ENCODE peak calls at places on chromosomes 11 and 22, in five cellular contexts. R, T, H, W and Y are unnamed samples.

GRCh38 chr11:119147604-119148333 is 1.1 kb upstream of the ABCG4 start:
- DNase-seq in T (no peak), W (no peak), H (peak; percentile 84), R (no peak), Y (no peak)

GRCh38 chr11:87447606-87448005 is 409.9 kb downstream of the TMEM135 start:
- DNase-seq in W (no peak), T (no peak), R (no peak), H (no peak), Y (no peak)

GRCh38 chr11:69644071-69644961 is 3.4 kb downstream of the CCND1 start:
- DNase-seq in W (peak; percentile 61), T (no peak), R (no peak), H (peak; percentile 90), Y (peak; percentile 98)

GRCh38 chr11:78656327-78656726 is 81.7 kb upstream of the NARS2 start:
- DNase-seq in T (no peak), R (no peak), W (no peak), H (no peak), Y (no peak)

GRCh38 chr11:111846063-111846462 is 25.3 kb downstream of the ALG9 start:
- DNase-seq in W (no peak), T (no peak), H (no peak), R (no peak), Y (no peak)

GRCh38 chr22:17827466-17827865 is 53.2 kb upstream of the BID start:
- DNase-seq in H (no peak), T (no peak), W (no peak), R (no peak), Y (no peak)

GRCh38 chr22:34917239-34917638 is 148.7 kb upstream of the ISX start:
- DNase-seq in H (no peak), T (no peak), W (no peak), R (no peak), Y (no peak)

GRCh38 chr22:49208768-49209252 is 618.9 kb downstream of the BRD1 start:
- DNase-seq in T (no peak), R (peak; percentile 18), H (no peak), W (no peak), Y (no peak)

GRCh38 chr11:56705784-56706396 is 7.0 kb downstream of the OR9G1 start:
- DNase-seq in H (no peak), W (no peak), T (no peak), R (no peak), Y (no peak)

GRCh38 chr11:34303028-34303427 is 54.8 kb downstream of the ABTB2 start:
- DNase-seq in R (no peak), W (no peak), H (no peak), T (no peak), Y (no peak)

GRCh38 chr11:16767137-16767536 is 28.7 kb downstream of the C11orf58 start:
- DNase-seq in H (no peak), T (no peak), W (no peak), R (no peak), Y (no peak)

GRCh38 chr22:50503475-50504145 is 3.9 kb downstream of the LMF2 start:
- DNase-seq in T (no peak), W (no peak), H (no peak), R (no peak), Y (no peak)

GRCh38 chr11:113313601-113314000 is 782 bp upstream of the TTC12 start:
- DNase-seq in R (no peak), H (no peak), T (no peak), W (no peak), Y (no peak)

GRCh38 chr11:102367364-102367763 is 20.4 kb downstream of the BIRC2 start:
- DNase-seq in T (no peak), R (no peak), W (no peak), H (no peak), Y (no peak)

GRCh38 chr11:62548545-62549335 is 2.1 kb upstream of the AHNAK start:
- DNase-seq in T (no peak), R (no peak), H (no peak), W (peak; percentile 85), Y (peak; percentile 79)

GRCh38 chr11:2271077-2271326 is 614 bp upstream of the ASCL2 start:
- DNase-seq in W (no peak), T (peak; percentile 55), R (peak; percentile 64), H (no peak), Y (peak; percentile 25)

GRCh38 chr11:119371778-119372182 is 9.7 kb downstream of the USP2 start:
- DNase-seq in R (no peak), H (no peak), T (no peak), W (no peak), Y (peak; percentile 28)

GRCh38 chr11:69540118-69541000 is 58.9 kb downstream of the LINC01488 start:
- DNase-seq in W (no peak), R (peak; percentile 43), T (no peak), H (no peak), Y (peak; percentile 60)

GRCh38 chr22:16961477-16962186 is 46.4 kb downstream of the GAB4 start:
- DNase-seq in T (no peak), H (no peak), W (no peak), R (no peak), Y (no peak)

GRCh38 chr11:126499124-126499752 is 143.8 kb downstream of the ST3GAL4 start:
- DNase-seq in H (no peak), W (no peak), R (no peak), T (no peak), Y (no peak)

GRCh38 chr11:1845571-1846452 is 7.0 kb downstream of the TNNI2 start:
- DNase-seq in H (no peak), W (no peak), T (no peak), R (no peak), Y (no peak)

GRCh38 chr11:107408762-107409200 is 48.8 kb downstream of the CWF19L2 start:
- DNase-seq in H (no peak), W (no peak), T (no peak), R (no peak), Y (no peak)

GRCh38 chr11:77705195-77705876 is 67.7 kb upstream of the CLNS1A start:
- DNase-seq in R (no peak), H (no peak), W (peak; percentile 9), T (no peak), Y (no peak)

GRCh38 chr11:119223856-119224255 is 17.7 kb downstream of the CBL start:
- DNase-seq in R (no peak), T (no peak), H (no peak), W (no peak), Y (no peak)

GRCh38 chr11:12746593-12747097 is 72.4 kb downstream of the TEAD1 start:
- DNase-seq in W (peak; percentile 39), R (no peak), T (no peak), H (no peak), Y (peak; percentile 98)

GRCh38 chr11:113193894-113194293 is 120.5 kb upstream of the TTC12 start:
- DNase-seq in H (no peak), T (no peak), R (no peak), W (no peak), Y (no peak)

GRCh38 chr11:18974192-18974591 is 35.0 kb upstream of the MRGPRX1 start:
- DNase-seq in R (no peak), W (no peak), H (no peak), T (no peak), Y (no peak)

GRCh38 chr11:30984442-30984816 is 385.1 kb downstream of the DCDC1 start:
- DNase-seq in H (no peak), W (no peak), T (no peak), R (no peak), Y (no peak)

GRCh38 chr11:26730711-26731460 is 9.0 kb upstream of the SLC5A12 start:
- DNase-seq in H (no peak), R (no peak), W (no peak), T (no peak), Y (no peak)

GRCh38 chr22:23383491-23384450 is 196.3 kb downstream of the IGLL1 start:
- DNase-seq in W (no peak), T (no peak), R (no peak), H (peak; percentile 91), Y (peak; percentile 47)

GRCh38 chr11:64846998-64847666 is 2.7 kb upstream of the CDC42BPG start:
- DNase-seq in W (peak; percentile 95), T (peak; percentile 92), R (peak; percentile 96), H (peak; percentile 96), Y (peak; percentile 95)
- H3K27ac ChIP-seq in W (no peak overlapping the region), T (no peak overlapping the region), R (peak overlapping the region; percentile 94), H (no peak overlapping the region), Y (no peak overlapping the region)

GRCh38 chr11:94776351-94777321 is 8.5 kb downstream of the AMOTL1 start:
- DNase-seq in H (no peak), R (no peak), W (no peak), T (no peak), Y (no peak)
- H3K27ac ChIP-seq in H (no peak overlapping the region), R (no peak overlapping the region), W (no peak overlapping the region), T (no peak overlapping the region), Y (no peak overlapping the region)

GRCh38 chr11:59545179-59546020 is 34.1 kb downstream of the OR4D9 start:
- DNase-seq in H (no peak), W (no peak), T (no peak), R (no peak), Y (no peak)
- H3K27ac ChIP-seq in H (no peak overlapping the region), W (no peak overlapping the region), T (peak overlapping the region; percentile 85), R (no peak overlapping the region), Y (no peak overlapping the region)

GRCh38 chr11:64285885-64286800 is 495 bp downstream of the GPR137 start:
- DNase-seq in R (no peak), T (no peak), H (peak; percentile 39), W (peak; percentile 32), Y (peak; percentile 40)

GRCh38 chr11:64284962-64285884 is at the start of gene GPR137:
- DNase-seq in W (peak; percentile 98), T (peak; percentile 84), R (peak; percentile 94), H (peak; percentile 83), Y (peak; percentile 86)

GRCh38 chr11:64284048-64284961 is at the start of gene BAD:
- DNase-seq in R (peak; percentile 98), H (peak; percentile 95), T (peak; percentile 92), W (peak; percentile 97), Y (peak; percentile 95)

GRCh38 chr11:64281957-64282770 is 2.3 kb downstream of the BAD start:
- DNase-seq in H (no peak), W (no peak), R (no peak), T (no peak), Y (no peak)

DNA sequence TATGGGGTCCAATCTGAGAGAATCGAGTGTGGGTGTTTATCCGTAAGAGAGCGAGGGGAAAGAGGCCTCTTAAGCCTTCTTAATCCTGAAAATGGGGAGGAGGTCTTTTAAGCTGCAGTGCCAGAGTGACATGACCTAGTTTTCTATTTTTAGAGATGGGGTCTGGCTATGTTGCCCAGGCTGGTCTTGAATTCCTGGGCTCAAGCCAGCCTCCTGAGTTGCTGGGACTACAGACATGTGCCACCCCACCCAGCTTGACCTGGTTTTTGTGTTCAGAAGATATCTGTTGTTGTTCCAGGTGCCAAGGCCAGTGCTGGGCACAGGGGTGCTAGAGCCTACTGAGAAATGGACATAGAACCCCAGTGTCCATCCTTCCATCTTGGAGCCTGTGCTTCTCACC is 1.4 kb downstream of the BAD start:
- DNase-seq in T (no peak), W (no peak), R (no peak), H (no peak), Y (no peak)
- H3K27ac ChIP-seq in T (no peak overlapping the region), W (no peak overlapping the region), R (no peak overlapping the region), H (peak overlapping the region; percentile 56), Y (no peak overlapping the region)